ENCODE peak calls at places on chromosomes 2 and 18, in seven cellular contexts. One of them, this sample, is unnamed.

GRCh38 chr2:132977812-132978529 is 308.0 kb upstream of the LYPD1 start:
- DNase-seq in OCI-LY7: no peak
- DNase-seq in left colon: no peak
- DNase-seq in pancreas: no peak
- DNase-seq in cortex of kidney: no peak
- DNase-seq in retina: no peak
- DNase-seq in activated naive CD4-positive, alpha-beta T cell treated with anti-CD3 and anti-CD28 coated beads, Interleukin-2, amount 50 U/mL, for 16 hours: no peak
- DNase-seq in this sample: no peak

GRCh38 chr2:867296-867695 is 83.4 kb upstream of the SNTG2 start:
- DNase-seq in pancreas: no peak
- DNase-seq in retina: no peak
- DNase-seq in cortex of kidney: no peak
- DNase-seq in activated naive CD4-positive, alpha-beta T cell treated with anti-CD3 and anti-CD28 coated beads, Interleukin-2, amount 50 U/mL, for 16 hours: no peak
- DNase-seq in OCI-LY7: no peak
- DNase-seq in left colon: no peak
- DNase-seq in this sample: no peak

GRCh38 chr18:12606592-12607315 is 51.2 kb downstream of the SPIRE1 start:
- DNase-seq in activated naive CD4-positive, alpha-beta T cell treated with anti-CD3 and anti-CD28 coated beads, Interleukin-2, amount 50 U/mL, for 16 hours: no peak
- DNase-seq in cortex of kidney: no peak
- DNase-seq in retina: no peak
- DNase-seq in OCI-LY7: no peak
- DNase-seq in pancreas: no peak
- DNase-seq in left colon: no peak
- DNase-seq in this sample: no peak

GRCh38 chr2:232941912-232942595 is 71.0 kb downstream of the NGEF start:
- DNase-seq in activated naive CD4-positive, alpha-beta T cell treated with anti-CD3 and anti-CD28 coated beads, Interleukin-2, amount 50 U/mL, for 16 hours: no peak
- DNase-seq in OCI-LY7: no peak
- DNase-seq in retina: no peak
- DNase-seq in left colon: no peak
- DNase-seq in cortex of kidney: no peak
- DNase-seq in pancreas: no peak
- DNase-seq in this sample: no peak

GRCh38 chr2:19857806-19858205 is 44.0 kb downstream of the TTC32 start:
- DNase-seq in pancreas: no peak
- DNase-seq in retina: no peak
- DNase-seq in left colon: no peak
- DNase-seq in activated naive CD4-positive, alpha-beta T cell treated with anti-CD3 and anti-CD28 coated beads, Interleukin-2, amount 50 U/mL, for 16 hours: no peak
- DNase-seq in OCI-LY7: no peak
- DNase-seq in cortex of kidney: no peak
- DNase-seq in this sample: no peak

GRCh38 chr2:128384446-128384845 is 65.8 kb upstream of the HS6ST1 start:
- DNase-seq in pancreas: no peak
- DNase-seq in left colon: no peak
- DNase-seq in cortex of kidney: no peak
- DNase-seq in OCI-LY7: no peak
- DNase-seq in retina: no peak
- DNase-seq in activated naive CD4-positive, alpha-beta T cell treated with anti-CD3 and anti-CD28 coated beads, Interleukin-2, amount 50 U/mL, for 16 hours: peak
- DNase-seq in this sample: no peak

GRCh38 chr2:219607931-219608330 is 10.3 kb downstream of the STK11IP start:
- DNase-seq in activated naive CD4-positive, alpha-beta T cell treated with anti-CD3 and anti-CD28 coated beads, Interleukin-2, amount 50 U/mL, for 16 hours: no peak
- DNase-seq in pancreas: no peak
- DNase-seq in OCI-LY7: no peak
- DNase-seq in left colon: no peak
- DNase-seq in cortex of kidney: no peak
- DNase-seq in retina: no peak
- DNase-seq in this sample: no peak

GRCh38 chr2:1816414-1816911 is 72.1 kb upstream of the PXDN start:
- DNase-seq in left colon: peak
- DNase-seq in pancreas: no peak
- DNase-seq in activated naive CD4-positive, alpha-beta T cell treated with anti-CD3 and anti-CD28 coated beads, Interleukin-2, amount 50 U/mL, for 16 hours: no peak
- DNase-seq in retina: no peak
- DNase-seq in cortex of kidney: no peak
- DNase-seq in OCI-LY7: no peak
- DNase-seq in this sample: no peak

GRCh38 chr2:209501579-209501978 is 77.7 kb downstream of the MAP2 start:
- DNase-seq in activated naive CD4-positive, alpha-beta T cell treated with anti-CD3 and anti-CD28 coated beads, Interleukin-2, amount 50 U/mL, for 16 hours: no peak
- DNase-seq in retina: no peak
- DNase-seq in left colon: no peak
- DNase-seq in OCI-LY7: no peak
- DNase-seq in pancreas: no peak
- DNase-seq in cortex of kidney: no peak
- DNase-seq in this sample: no peak

GRCh38 chr2:95069465-95069864 is 44.0 kb downstream of the MAL start:
- DNase-seq in retina: no peak
- DNase-seq in cortex of kidney: no peak
- DNase-seq in activated naive CD4-positive, alpha-beta T cell treated with anti-CD3 and anti-CD28 coated beads, Interleukin-2, amount 50 U/mL, for 16 hours: no peak
- DNase-seq in pancreas: no peak
- DNase-seq in OCI-LY7: no peak
- DNase-seq in left colon: no peak
- DNase-seq in this sample: no peak

GRCh38 chr2:143937563-143938346 is 582.2 kb downstream of the ZEB2 start:
- DNase-seq in retina: no peak
- DNase-seq in pancreas: no peak
- DNase-seq in cortex of kidney: no peak
- DNase-seq in OCI-LY7: no peak
- DNase-seq in activated naive CD4-positive, alpha-beta T cell treated with anti-CD3 and anti-CD28 coated beads, Interleukin-2, amount 50 U/mL, for 16 hours: no peak
- DNase-seq in left colon: no peak
- DNase-seq in this sample: peak

GRCh38 chr2:218323526-218324472 is 31.5 kb upstream of the TMBIM1 start:
- DNase-seq in retina: peak
- DNase-seq in OCI-LY7: no peak
- DNase-seq in left colon: peak
- DNase-seq in activated naive CD4-positive, alpha-beta T cell treated with anti-CD3 and anti-CD28 coated beads, Interleukin-2, amount 50 U/mL, for 16 hours: no peak
- DNase-seq in pancreas: peak
- DNase-seq in cortex of kidney: no peak
- DNase-seq in this sample: peak

GRCh38 chr2:85188852-85189251 is 55.7 kb downstream of the TCF7L1 start:
- DNase-seq in left colon: no peak
- DNase-seq in pancreas: no peak
- DNase-seq in retina: no peak
- DNase-seq in OCI-LY7: no peak
- DNase-seq in activated naive CD4-positive, alpha-beta T cell treated with anti-CD3 and anti-CD28 coated beads, Interleukin-2, amount 50 U/mL, for 16 hours: no peak
- DNase-seq in cortex of kidney: no peak
- DNase-seq in this sample: peak

GRCh38 chr18:55753643-55754255 is 165.8 kb upstream of the TCF4 start:
- DNase-seq in activated naive CD4-positive, alpha-beta T cell treated with anti-CD3 and anti-CD28 coated beads, Interleukin-2, amount 50 U/mL, for 16 hours: no peak
- DNase-seq in cortex of kidney: no peak
- DNase-seq in OCI-LY7: no peak
- DNase-seq in retina: no peak
- DNase-seq in left colon: no peak
- DNase-seq in pancreas: no peak
- DNase-seq in this sample: no peak

GRCh38 chr2:16821696-16822095 is 156.1 kb upstream of the CYRIA start:
- DNase-seq in OCI-LY7: no peak
- DNase-seq in left colon: no peak
- DNase-seq in cortex of kidney: no peak
- DNase-seq in pancreas: no peak
- DNase-seq in activated naive CD4-positive, alpha-beta T cell treated with anti-CD3 and anti-CD28 coated beads, Interleukin-2, amount 50 U/mL, for 16 hours: no peak
- DNase-seq in retina: no peak
- DNase-seq in this sample: no peak

GRCh38 chr18:6606411-6607085 is 123.0 kb upstream of the ARHGAP28 start:
- DNase-seq in retina: no peak
- DNase-seq in left colon: no peak
- DNase-seq in pancreas: no peak
- DNase-seq in activated naive CD4-positive, alpha-beta T cell treated with anti-CD3 and anti-CD28 coated beads, Interleukin-2, amount 50 U/mL, for 16 hours: no peak
- DNase-seq in cortex of kidney: no peak
- DNase-seq in OCI-LY7: no peak
- DNase-seq in this sample: no peak

GRCh38 chr2:104434363-104434792 is 419.5 kb upstream of the POU3F3 start:
- DNase-seq in activated naive CD4-positive, alpha-beta T cell treated with anti-CD3 and anti-CD28 coated beads, Interleukin-2, amount 50 U/mL, for 16 hours: no peak
- DNase-seq in pancreas: peak
- DNase-seq in OCI-LY7: no peak
- DNase-seq in left colon: peak
- DNase-seq in cortex of kidney: no peak
- DNase-seq in retina: peak
- DNase-seq in this sample: no peak

GRCh38 chr2:198098918-198099317 is 294.5 kb downstream of the PLCL1 start:
- DNase-seq in retina: no peak
- DNase-seq in pancreas: no peak
- DNase-seq in activated naive CD4-positive, alpha-beta T cell treated with anti-CD3 and anti-CD28 coated beads, Interleukin-2, amount 50 U/mL, for 16 hours: no peak
- DNase-seq in left colon: no peak
- DNase-seq in cortex of kidney: no peak
- DNase-seq in OCI-LY7: no peak
- DNase-seq in this sample: no peak

GRCh38 chr2:48415765-48416515 is 114.0 kb upstream of the STON1 start:
- DNase-seq in cortex of kidney: no peak
- DNase-seq in retina: no peak
- DNase-seq in activated naive CD4-positive, alpha-beta T cell treated with anti-CD3 and anti-CD28 coated beads, Interleukin-2, amount 50 U/mL, for 16 hours: no peak
- DNase-seq in OCI-LY7: no peak
- DNase-seq in left colon: no peak
- DNase-seq in pancreas: no peak
- DNase-seq in this sample: peak

GRCh38 chr18:14905350-14905749 is 157.4 kb downstream of the ANKRD30B start:
- DNase-seq in OCI-LY7: no peak
- DNase-seq in activated naive CD4-positive, alpha-beta T cell treated with anti-CD3 and anti-CD28 coated beads, Interleukin-2, amount 50 U/mL, for 16 hours: no peak
- DNase-seq in cortex of kidney: no peak
- DNase-seq in left colon: no peak
- DNase-seq in retina: no peak
- DNase-seq in pancreas: no peak
- DNase-seq in this sample: no peak

GRCh38 chr18:61702007-61702406 is 190.8 kb downstream of the RNF152 start:
- DNase-seq in cortex of kidney: no peak
- DNase-seq in left colon: no peak
- DNase-seq in activated naive CD4-positive, alpha-beta T cell treated with anti-CD3 and anti-CD28 coated beads, Interleukin-2, amount 50 U/mL, for 16 hours: no peak
- DNase-seq in OCI-LY7: no peak
- DNase-seq in pancreas: no peak
- DNase-seq in retina: no peak
- DNase-seq in this sample: no peak

GRCh38 chr18:80246656-80247402 is 485 bp downstream of the PARD6G start:
- DNase-seq in retina: peak
- DNase-seq in left colon: no peak
- DNase-seq in activated naive CD4-positive, alpha-beta T cell treated with anti-CD3 and anti-CD28 coated beads, Interleukin-2, amount 50 U/mL, for 16 hours: no peak
- DNase-seq in cortex of kidney: no peak
- DNase-seq in OCI-LY7: no peak
- DNase-seq in pancreas: no peak
- DNase-seq in this sample: peak

GRCh38 chr2:134189009-134189717 is 64.7 kb upstream of the MGAT5 start:
- DNase-seq in left colon: peak
- DNase-seq in pancreas: peak
- DNase-seq in activated naive CD4-positive, alpha-beta T cell treated with anti-CD3 and anti-CD28 coated beads, Interleukin-2, amount 50 U/mL, for 16 hours: no peak
- DNase-seq in OCI-LY7: no peak
- DNase-seq in cortex of kidney: no peak
- DNase-seq in retina: no peak
- DNase-seq in this sample: no peak

GRCh38 chr2:224350703-224351102 is 51.2 kb downstream of the FAM124B start:
- DNase-seq in pancreas: no peak
- DNase-seq in retina: no peak
- DNase-seq in cortex of kidney: no peak
- DNase-seq in activated naive CD4-positive, alpha-beta T cell treated with anti-CD3 and anti-CD28 coated beads, Interleukin-2, amount 50 U/mL, for 16 hours: no peak
- DNase-seq in left colon: no peak
- DNase-seq in OCI-LY7: no peak
- DNase-seq in this sample: no peak

GRCh38 chr2:109726666-109727270 is 67.3 kb upstream of the RGPD5 start:
- DNase-seq in pancreas: peak
- DNase-seq in activated naive CD4-positive, alpha-beta T cell treated with anti-CD3 and anti-CD28 coated beads, Interleukin-2, amount 50 U/mL, for 16 hours: no peak
- DNase-seq in OCI-LY7: no peak
- DNase-seq in retina: no peak
- DNase-seq in cortex of kidney: no peak
- DNase-seq in left colon: peak
- DNase-seq in this sample: no peak

GRCh38 chr2:215904101-215904500 is 109.2 kb downstream of the MREG start:
- DNase-seq in left colon: no peak
- DNase-seq in pancreas: no peak
- DNase-seq in activated naive CD4-positive, alpha-beta T cell treated with anti-CD3 and anti-CD28 coated beads, Interleukin-2, amount 50 U/mL, for 16 hours: no peak
- DNase-seq in cortex of kidney: no peak
- DNase-seq in retina: no peak
- DNase-seq in OCI-LY7: no peak
- DNase-seq in this sample: no peak